ENCODE peak calls at places on chromosomes 1 and 21, in five cellular contexts. L is activated CD8-positive, alpha-beta memory T cell treated with anti-CD3 and anti-CD28 coated beads for 24 hours; I is pons; U is C1 segment of cervical spinal cord; E is renal cortical epithelial cell. H is an unnamed sample.

GRCh38 chr1:202281316-202282016 is 60.3 kb downstream of the UBE2T start:
- DNase-seq in I (no peak), U (no peak), L (no peak), E (peak), H (no peak)

GRCh38 chr1:205690122-205690756 is 9.9 kb upstream of the SLC45A3 start:
- DNase-seq in E (peak), L (no peak), U (no peak), I (no peak), H (no peak)

GRCh38 chr21:18547347-18547746 is 143.8 kb upstream of the TMPRSS15 start:
- DNase-seq in U (no peak), I (no peak), E (no peak), L (no peak), H (no peak)

GRCh38 chr21:46135782-46136181 is 19.6 kb downstream of the FTCD start:
- DNase-seq in U (no peak), L (no peak), I (no peak), E (no peak), H (no peak)

GRCh38 chr21:34534522-34534921 is 22.5 kb upstream of the KCNE1 start:
- DNase-seq in E (peak), I (peak), U (no peak), L (no peak), H (no peak)

GRCh38 chr1:29937356-29937755 is 701.0 kb downstream of the PTPRU start:
- DNase-seq in E (no peak), L (no peak), U (no peak), I (no peak), H (no peak)

GRCh38 chr1:198326915-198327314 is 170.1 kb downstream of the NEK7 start:
- DNase-seq in E (no peak), I (no peak), U (no peak), L (no peak), H (no peak)

GRCh38 chr21:34553199-34553952 is 41.4 kb upstream of the KCNE1 start:
- DNase-seq in L (no peak), I (no peak), U (no peak), E (no peak), H (no peak)

GRCh38 chr1:202086579-202087350 is 36.0 kb upstream of the GPR37L1 start:
- DNase-seq in E (no peak), U (no peak), I (peak), L (no peak), H (no peak)

GRCh38 chr1:162704673-162705424 is 72.6 kb downstream of the DDR2 start:
- DNase-seq in U (no peak), E (no peak), I (no peak), L (no peak), H (no peak)

GRCh38 chr1:169060906-169061683 is 45.4 kb upstream of the ATP1B1 start:
- DNase-seq in L (no peak), E (no peak), U (no peak), I (peak), H (no peak)

GRCh38 chr1:5597171-5597864 is 394.9 kb downstream of the NPHP4 start:
- DNase-seq in E (no peak), U (no peak), I (no peak), L (no peak), H (no peak)

GRCh38 chr1:159786465-159786864 is 5.7 kb downstream of the DUSP23 start:
- DNase-seq in U (no peak), L (no peak), I (no peak), E (no peak), H (no peak)

GRCh38 chr1:230236951-230237350 is 169.9 kb downstream of the GALNT2 start:
- DNase-seq in I (no peak), E (no peak), L (no peak), U (no peak), H (no peak)

GRCh38 chr1:162562452-162562828 is 918 bp downstream of the UAP1 start:
- DNase-seq in E (peak), I (peak), U (no peak), L (no peak), H (no peak)

GRCh38 chr21:29217818-29218252 is 80.9 kb upstream of the BACH1 start:
- DNase-seq in L (no peak), I (no peak), U (no peak), E (peak), H (no peak)

GRCh38 chr1:247421074-247421473 is 5.1 kb downstream of the NLRP3 start:
- DNase-seq in E (peak), I (no peak), L (peak), U (no peak), H (no peak)

GRCh38 chr1:105793541-105794146 is 1262.8 kb upstream of the PRMT6 start:
- DNase-seq in E (peak), I (peak), L (no peak), U (no peak), H (peak)

GRCh38 chr1:2132222-2133038 is 62.1 kb downstream of the FAAP20 start:
- DNase-seq in E (peak), I (no peak), L (no peak), U (no peak), H (no peak)

GRCh38 chr1:93604411-93604810 is 77.2 kb downstream of the BCAR3 start:
- DNase-seq in U (no peak), L (no peak), E (peak), I (no peak), H (no peak)

GRCh38 chr1:91651671-91652071 is 151.0 kb downstream of the CDC7 start:
- DNase-seq in L (no peak), E (peak), I (no peak), U (no peak), H (no peak)

GRCh38 chr1:43001434-43001833 is 42.8 kb upstream of the SLC2A1 start:
- DNase-seq in I (no peak), L (no peak), U (no peak), E (no peak), H (no peak)

GRCh38 chr1:88791192-88791591 is 100.2 kb downstream of the GTF2B start:
- DNase-seq in L (no peak), E (peak), U (no peak), I (no peak), H (no peak)

GRCh38 chr1:228742535-228742934 is 7.3 kb downstream of the RHOU start:
- DNase-seq in E (no peak), U (no peak), I (peak), L (no peak), H (no peak)

GRCh38 chr1:93681549-93682412 is at the start of gene BCAR3:
- DNase-seq in L (no peak), I (no peak), E (no peak), U (no peak), H (no peak)

GRCh38 chr1:27137022-27137542 is 17.8 kb downstream of the SLC9A1 start:
- DNase-seq in I (no peak), E (no peak), U (no peak), L (peak), H (peak)

GRCh38 chr1:189859385-189859977 is 618.2 kb downstream of the BRINP3 start:
- DNase-seq in U (no peak), E (no peak), L (no peak), I (no peak), H (no peak)

GRCh38 chr21:40631201-40631600 is 215.8 kb downstream of the DSCAM start:
- DNase-seq in I (no peak), E (no peak), U (no peak), L (no peak), H (no peak)

GRCh38 chr21:32203877-32204480 is 74.9 kb downstream of the MIS18A start:
- DNase-seq in U (no peak), I (no peak), E (no peak), L (no peak), H (no peak)

GRCh38 chr1:107990606-107991005 is 25.6 kb upstream of the VAV3 start:
- DNase-seq in L (no peak), E (no peak), U (no peak), I (no peak), H (no peak)

GRCh38 chr21:16678479-16678878 is 834.4 kb upstream of the CXADR start:
- DNase-seq in E (no peak), U (no peak), I (no peak), L (no peak), H (no peak)

GRCh38 chr1:59879556-59879955 is 47.0 kb downstream of the CYP2J2 start:
- DNase-seq in E (peak), I (peak), U (no peak), L (peak), H (no peak)

GRCh38 chr1:217977943-217978342 is 307.1 kb upstream of the RRP15 start:
- DNase-seq in I (no peak), U (no peak), L (no peak), E (no peak), H (no peak)

GRCh38 chr1:29624320-29624719 is 388.0 kb downstream of the PTPRU start:
- DNase-seq in E (no peak), I (no peak), U (no peak), L (peak), H (no peak)

H was measured in occipital lobe.